ENCODE peak calls at places on chromosomes 13 and 19, in ten cellular contexts. L is esophagus muscularis mucosa, Q is Caco-2, B is adrenal gland, A is breast epithelium, G is pancreas, Y is keratinocyte, M is fibroblast of lung, O is uterus, H is colonic mucosa. D is an unnamed sample. For H3K36me3, the result is how much of the 10 kb centered on the place peaks cover.

GRCh38 chr13:29877456-29878096 is 27.2 kb upstream of the UBL3 start:
- DNase-seq in Q (peak), Y (no peak), L (no peak), O (no peak), M (no peak), B (no peak), G (no peak), H (peak), A (no peak), D (no peak)

GRCh38 chr13:42645717-42646116 is 71.8 kb downstream of the TNFSF11 start:
- DNase-seq in B (no peak), A (no peak), M (no peak), L (peak), G (no peak), H (no peak), Y (no peak), O (no peak), Q (no peak), D (no peak)

GRCh38 chr13:46543307-46543706 is 9.7 kb upstream of the LRCH1 start:
- DNase-seq in M (no peak), B (no peak), G (no peak), Q (no peak), O (no peak), Y (no peak), A (no peak), H (no peak), L (no peak), D (peak)

GRCh38 chr13:31927219-31927653 is 104.3 kb upstream of the FRY start:
- DNase-seq in G (peak), A (no peak), H (peak), O (no peak), L (no peak), Q (no peak), Y (no peak), B (no peak), M (no peak), D (no peak)

GRCh38 chr13:20550799-20551198 is 16.2 kb upstream of the IFT88 start:
- DNase-seq in M (no peak), A (no peak), B (no peak), H (no peak), G (no peak), O (no peak), Y (no peak), Q (no peak), L (no peak), D (no peak)

GRCh38 chr13:86681223-86681622 is 882.0 kb upstream of the SLITRK6 start:
- DNase-seq in O (no peak), G (no peak), A (no peak), H (no peak), Y (no peak), Q (no peak), B (no peak), L (no peak), M (no peak), D (no peak)

GRCh38 chr13:112060899-112061366 is 6.0 kb upstream of the SOX1 start:
- DNase-seq in B (no peak), O (no peak), A (no peak), M (no peak), Q (no peak), G (no peak), H (no peak), L (no peak), Y (no peak), D (no peak)

GRCh38 chr19:3556978-3557460 is 367 bp downstream of the MFSD12 start:
- DNase-seq in H (peak), Y (no peak), M (peak), O (no peak), B (peak), L (no peak), G (no peak), A (no peak), Q (no peak), D (peak)

GRCh38 chr19:29873801-29874575 is 62.2 kb downstream of the CCNE1 start:
- DNase-seq in O (no peak), Y (no peak), G (no peak), H (no peak), L (no peak), B (no peak), Q (no peak), M (no peak), A (no peak), D (no peak)

GRCh38 chr13:111920306-111920931 is 146.5 kb upstream of the SOX1 start:
- DNase-seq in G (no peak), B (no peak), Q (no peak), A (no peak), H (no peak), L (no peak), M (no peak), O (no peak), Y (no peak), D (no peak)

GRCh38 chr19:6274756-6275155 is 5.0 kb downstream of the MLLT1 start:
- DNase-seq in Q (no peak), L (no peak), O (peak), B (peak), M (no peak), G (no peak), Y (no peak), H (no peak), A (no peak), D (no peak)

GRCh38 chr19:6272411-6272791 is 7.4 kb downstream of the MLLT1 start:
- DNase-seq in L (no peak), Y (no peak), A (no peak), H (no peak), M (no peak), O (peak), Q (no peak), B (no peak), G (no peak), D (peak)

GRCh38 chr19:6275170-6275744 is 4.5 kb downstream of the MLLT1 start:
- DNase-seq in Q (no peak), L (no peak), A (no peak), Y (no peak), G (no peak), O (no peak), B (no peak), H (no peak), M (no peak), D (no peak)

GRCh38 chr19:6272913-6273600 is 6.7 kb downstream of the MLLT1 start:
- DNase-seq in A (no peak), O (peak), G (no peak), L (no peak), B (peak), H (no peak), Y (no peak), Q (no peak), M (no peak), D (no peak)

DNA sequence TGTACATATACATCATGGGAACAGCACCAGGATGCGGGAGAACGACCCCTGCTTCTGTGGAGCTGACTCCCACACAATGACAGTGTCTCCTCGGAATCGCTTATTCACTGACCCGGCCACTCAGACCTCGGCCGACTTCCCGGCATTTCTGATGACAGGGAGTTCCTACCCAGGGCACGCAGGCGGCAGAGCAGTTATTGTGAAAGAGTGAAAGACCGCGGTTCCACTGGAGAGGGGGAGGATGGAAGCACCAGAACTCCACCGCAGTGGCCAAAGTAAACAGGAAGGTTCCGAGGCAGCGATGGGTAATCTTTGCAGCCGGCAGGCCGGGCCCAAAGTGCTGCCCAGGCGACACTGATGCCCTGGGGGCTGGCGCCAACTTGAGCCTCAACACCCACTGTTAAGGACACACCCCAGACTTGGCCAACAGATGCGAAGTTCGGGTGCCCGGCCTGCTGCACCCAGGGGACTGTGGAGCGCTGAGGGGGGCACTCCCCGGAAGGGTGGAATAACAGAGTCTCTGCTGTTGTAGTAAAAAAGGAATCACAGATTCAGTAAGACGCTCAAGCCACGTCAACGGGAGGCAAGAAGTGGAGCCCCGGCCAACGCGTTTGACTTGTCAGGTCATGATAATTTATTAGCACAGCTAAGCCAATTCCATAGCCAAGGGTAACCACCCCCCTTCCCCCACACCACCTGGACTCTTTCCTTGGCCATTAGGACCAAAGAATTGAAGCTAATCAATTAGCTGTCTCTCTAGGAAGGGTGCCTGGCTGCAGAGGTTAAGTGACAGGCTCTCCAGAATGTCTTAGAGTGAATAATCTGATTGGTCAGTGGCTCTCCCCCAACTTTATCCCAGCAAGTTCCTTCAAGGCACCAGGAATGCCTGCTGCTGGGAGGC is 5.8 kb downstream of the MLLT1 start:
- DNase-seq in H (peak), B (peak), Y (no peak), A (peak), G (peak), Q (no peak), M (peak), O (peak), L (peak), D (peak)
- H3K4me3 ChIP-seq in H (no peak), B (no peak), Y (peak), A (peak), G (no peak), Q (no peak), M (peak), O (peak), L (peak), D (peak)

DNA sequence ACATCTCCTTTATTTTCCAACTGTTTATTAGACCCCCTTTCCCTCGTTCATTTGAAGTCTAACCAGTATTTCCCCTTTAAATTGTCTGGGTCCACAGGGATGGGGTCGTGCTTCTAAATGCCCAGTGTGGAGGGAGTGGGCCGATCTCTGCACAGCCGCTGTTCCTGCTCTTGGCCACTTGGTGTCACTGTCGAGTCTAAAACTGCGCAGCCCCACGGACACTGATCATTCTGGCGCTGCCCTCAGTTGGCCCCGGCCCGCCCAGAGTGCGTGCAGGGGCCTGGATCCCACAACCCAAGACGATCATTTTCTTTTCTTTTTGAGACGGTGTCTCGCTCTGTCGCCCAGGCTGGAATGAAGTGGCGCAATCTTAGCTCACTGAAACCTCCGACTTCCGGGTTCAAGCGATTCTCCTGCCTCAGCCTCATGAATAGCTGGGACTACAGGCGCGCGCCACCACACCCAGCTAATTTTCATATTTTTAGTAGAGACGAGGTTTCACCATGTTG is 12.0 kb downstream of the WDR88 start:
- DNase-seq in Q (peak), Y (peak), H (peak), L (no peak), A (peak), G (peak), M (peak), B (peak), O (peak), D (peak)
- TF ChIP-seq CTCF in Q (peak), Y (peak), H (peak), L (no peak), A (peak), G (peak), M (peak), B (peak), O (peak), D (peak)

DNA sequence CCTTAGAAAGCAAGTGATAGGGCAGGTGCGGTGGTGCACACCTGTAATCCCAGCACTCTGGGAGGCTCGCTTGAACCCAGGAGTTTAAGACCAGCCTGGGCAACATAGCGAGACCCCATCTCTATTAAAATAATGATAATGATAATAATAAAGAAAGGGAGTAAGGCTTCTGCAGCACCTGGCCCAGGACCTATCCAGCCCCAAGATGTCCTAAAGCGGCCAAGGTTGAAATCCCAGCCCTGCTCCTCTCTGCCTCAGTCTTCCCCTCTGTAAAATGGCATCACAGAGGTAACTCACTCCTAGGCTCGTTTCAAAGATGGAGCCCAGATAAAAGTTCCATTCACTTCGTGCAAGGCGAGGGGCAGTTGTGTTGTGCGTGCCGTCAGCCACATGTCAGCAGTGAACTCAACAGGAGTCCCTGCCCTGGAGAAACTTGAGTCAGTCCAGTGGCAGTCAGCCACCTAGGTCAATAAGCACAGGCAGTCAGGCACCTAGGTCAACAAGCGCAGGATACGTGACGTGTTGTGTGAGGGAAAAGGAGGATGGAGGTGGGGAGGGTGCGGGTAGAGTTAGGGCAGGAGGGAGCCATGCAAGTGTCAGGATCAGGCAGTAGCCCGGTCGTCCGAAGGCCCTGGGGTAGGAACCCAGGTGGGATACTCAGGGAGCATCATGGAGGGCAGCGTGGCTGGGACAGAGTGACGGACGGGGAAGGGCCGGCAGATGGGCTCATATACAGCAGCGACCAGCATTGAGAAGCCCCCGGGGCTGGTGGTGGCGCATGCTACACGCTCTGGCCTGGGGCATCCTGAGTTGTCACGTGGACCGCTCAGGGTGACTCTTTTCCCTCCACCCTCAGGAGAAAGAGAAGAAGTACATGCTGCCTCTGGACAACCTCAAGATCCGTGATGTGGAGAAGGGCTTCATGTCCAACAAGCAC is 16.6 kb downstream of the TMED1 start:
- DNase-seq in L (no peak), Y (no peak), G (no peak), H (no peak), M (no peak), B (no peak), O (no peak), A (no peak), Q (no peak), D (no peak)
- H3K36me3 ChIP-seq in L (under half), Y (under half), G (under half), H (under half), M (under half), B (half or more), O (under half), A (under half), Q (under half), D (half or more)

GRCh38 chr19:13053761-13054604 is 48.7 kb downstream of the LYL1 start:
- DNase-seq in G (peak), B (peak), A (peak), L (peak), M (peak), Y (no peak), O (peak), Q (peak), H (peak), D (no peak)
- H3K4me3 ChIP-seq in G (no peak), B (no peak), A (peak), L (no peak), M (peak), Y (peak), O (no peak), Q (no peak), H (no peak), D (no peak)

D was measured in WERI-Rb-1.